ENCODE peak calls at places on chromosomes 2 and 18, in ten cellular contexts. F is Peyer's patch, T is GM10248, V is GM20000, R is right atrium auricular region, C is thoracic aorta, Y is chondrocyte, P is psoas muscle, O is BE2C, U is heart left ventricle. H is an unnamed sample.

GRCh38 chr18:49698596-49699025 is 114.7 kb downstream of the ACAA2 start:
- DNase-seq in C (no peak), P (no peak), O (no peak), T (no peak), F (no peak), U (no peak), R (no peak), V (no peak), Y (no peak), H (no peak)

GRCh38 chr2:67883316-67884080 is 179.3 kb downstream of the C1D start:
- DNase-seq in R (no peak), O (no peak), F (no peak), P (no peak), C (no peak), T (no peak), U (no peak), V (no peak), Y (no peak), H (no peak)

GRCh38 chr2:196143641-196144236 is 27.6 kb downstream of the STK17B start:
- DNase-seq in P (no peak), O (no peak), Y (no peak), T (no peak), C (no peak), F (no peak), U (no peak), V (no peak), R (no peak), H (no peak)

GRCh38 chr2:72038524-72038923 is 109.1 kb downstream of the CYP26B1 start:
- DNase-seq in V (no peak), F (no peak), C (no peak), T (no peak), P (no peak), U (no peak), Y (peak; percentile 18), R (no peak), O (no peak), H (no peak)

GRCh38 chr2:42770288-42771131 is 6.6 kb upstream of the OXER1 start:
- DNase-seq in O (peak; percentile 69), Y (no peak), T (peak; percentile 63), R (no peak), V (peak; percentile 63), P (no peak), F (no peak), C (no peak), U (no peak), H (no peak)

GRCh38 chr2:28424799-28425492 is 32.3 kb downstream of the FOSL2 start:
- DNase-seq in P (no peak), T (no peak), O (no peak), V (no peak), F (no peak), U (no peak), R (no peak), Y (no peak), C (no peak), H (no peak)

GRCh38 chr18:55515946-55516710 is 71.9 kb downstream of the TCF4 start:
- DNase-seq in Y (no peak), O (no peak), R (no peak), F (no peak), C (no peak), V (no peak), T (no peak), P (no peak), U (no peak), H (no peak)

GRCh38 chr2:2705871-2706270 is 374.8 kb upstream of the MYT1L start:
- DNase-seq in V (no peak), R (no peak), Y (no peak), U (no peak), O (no peak), T (no peak), F (no peak), C (no peak), P (no peak), H (no peak)

GRCh38 chr18:67916142-67916541 is 399.6 kb upstream of the DSEL start:
- DNase-seq in C (no peak), V (no peak), Y (no peak), O (peak; percentile 25), P (no peak), F (no peak), R (no peak), U (no peak), T (no peak), H (no peak)

GRCh38 chr2:36376992-36377738 is 21.6 kb downstream of the CRIM1 start:
- DNase-seq in F (peak; percentile 69), O (no peak), U (no peak), T (no peak), R (no peak), Y (no peak), P (peak; percentile 45), C (no peak), V (no peak), H (no peak)

GRCh38 chr18:39622431-39622830 is 2056.8 kb upstream of the CELF4 start:
- DNase-seq in U (no peak), V (no peak), O (no peak), C (no peak), R (no peak), F (no peak), P (no peak), T (no peak), Y (no peak), H (no peak)

GRCh38 chr2:240716130-240716798 is 24.6 kb downstream of the AQP12A start:
- DNase-seq in T (no peak), U (no peak), Y (no peak), P (peak; percentile 41), C (no peak), R (no peak), O (no peak), V (no peak), F (no peak), H (no peak)

GRCh38 chr18:39946623-39947061 is 2008.4 kb upstream of the PIK3C3 start:
- DNase-seq in T (no peak), C (no peak), U (no peak), O (no peak), R (no peak), F (no peak), P (no peak), V (no peak), Y (no peak), H (no peak)

GRCh38 chr2:133380991-133381390 is 187.3 kb downstream of the NCKAP5 start:
- DNase-seq in F (no peak), U (no peak), P (no peak), T (no peak), R (no peak), V (no peak), Y (no peak), O (no peak), C (no peak), H (no peak)

GRCh38 chr2:905091-905832 is 45.4 kb upstream of the SNTG2 start:
- DNase-seq in T (no peak), V (no peak), U (no peak), Y (no peak), R (peak; percentile 34), P (no peak), C (no peak), O (no peak), F (no peak), H (no peak)

GRCh38 chr2:11705063-11705462 is 35.1 kb upstream of the NTSR2 start:
- DNase-seq in F (no peak), V (no peak), C (no peak), U (no peak), P (no peak), R (no peak), T (no peak), Y (no peak), O (no peak), H (no peak)

GRCh38 chr2:938181-939005 is 12.3 kb upstream of the SNTG2 start:
- DNase-seq in Y (no peak), F (no peak), U (no peak), O (no peak), R (no peak), C (no peak), P (no peak), T (no peak), V (no peak), H (no peak)

GRCh38 chr2:102159295-102159694 is 16.7 kb downstream of the IL1R1 start:
- DNase-seq in F (no peak), V (no peak), Y (no peak), O (no peak), R (no peak), C (no peak), T (no peak), U (no peak), P (no peak), H (no peak)

GRCh38 chr2:206311026-206311425 is 36.6 kb downstream of the ZDBF2 start:
- DNase-seq in U (no peak), T (no peak), C (no peak), R (no peak), P (no peak), Y (no peak), V (no peak), F (no peak), O (no peak), H (no peak)

GRCh38 chr2:81389203-81389602 is 1084.7 kb upstream of the LRRTM1 start:
- DNase-seq in C (no peak), T (no peak), U (no peak), O (no peak), R (no peak), P (no peak), Y (no peak), F (no peak), V (no peak), H (no peak)

GRCh38 chr2:199982444-199982843 is 27.1 kb downstream of the MAIP1 start:
- DNase-seq in F (no peak), C (no peak), T (no peak), P (peak; percentile 35), O (no peak), R (no peak), Y (no peak), U (no peak), V (no peak), H (no peak)

GRCh38 chr2:69926849-69927515 is 12.1 kb downstream of the MXD1 start:
- DNase-seq in V (no peak), P (no peak), C (no peak), F (no peak), R (no peak), Y (no peak), O (no peak), T (no peak), U (no peak), H (no peak)
- TF ChIP-seq CTCF in V (no peak), P (no peak), C (no peak), F (no peak), R (no peak), Y (no peak), O (no peak), T (no peak), U (no peak), H (no peak)

GRCh38 chr18:72530622-72531021 is 13.5 kb downstream of the CBLN2 start:
- DNase-seq in V (no peak), R (no peak), U (no peak), Y (no peak), O (no peak), F (no peak), P (no peak), C (no peak), T (no peak), H (no peak)
- TF ChIP-seq CTCF in V (no peak), R (no peak), U (no peak), Y (peak; percentile 44), O (no peak), F (no peak), P (no peak), C (no peak), T (no peak), H (peak; percentile 57)

GRCh38 chr2:54084600-54084999 is 30.8 kb upstream of the ACYP2 start:
- DNase-seq in Y (no peak), P (no peak), V (no peak), O (no peak), R (no peak), U (no peak), F (no peak), T (no peak), C (no peak), H (no peak)
- TF ChIP-seq CTCF in Y (peak; percentile 71), P (peak; percentile 29), V (no peak), O (no peak), R (no peak), U (peak; percentile 27), F (no peak), T (no peak), C (peak; percentile 20), H (peak; percentile 16)

GRCh38 chr2:104888489-104889245 is 34.8 kb downstream of the POU3F3 start:
- DNase-seq in V (no peak), U (no peak), F (no peak), P (no peak), O (no peak), Y (no peak), C (no peak), R (no peak), T (no peak), H (no peak)
- TF ChIP-seq CTCF in V (no peak), U (no peak), F (no peak), P (no peak), O (no peak), Y (no peak), C (no peak), R (no peak), T (no peak), H (no peak)

H was measured in type B pancreatic cell.